ENCODE peak calls at places on chromosomes 16 and 17, in six cellular contexts. W is K562, X is SK-N-SH, R is HCT116, H is GM12878, L is H1. S is an unnamed sample.

GRCh38 chr16:21703589-21704174 is 39.9 kb downstream of the OTOA start:
- DNase-seq in W (no peak), X (no peak), R (no peak), H (peak), L (no peak), S (no peak)

GRCh38 chr17:82836823-82837357 is 2.9 kb downstream of the ZNF750 start:
- DNase-seq in W (no peak), X (no peak), R (no peak), H (no peak), L (no peak), S (no peak)

GRCh38 chr17:68593331-68593710 is 7.8 kb downstream of the FAM20A start:
- DNase-seq in W (no peak), X (peak), R (no peak), H (no peak), L (no peak), S (no peak)

GRCh38 chr17:12022310-12022709 is 1.6 kb downstream of the MAP2K4 start:
- DNase-seq in W (no peak), X (peak), R (no peak), H (no peak), L (no peak), S (no peak)

GRCh38 chr17:35312790-35313711 is 60.4 kb downstream of the SLFN11 start:
- DNase-seq in W (peak), X (peak), R (peak), H (peak), L (no peak), S (peak)

GRCh38 chr17:45186955-45187354 is 25.3 kb downstream of the HEXIM2 start:
- DNase-seq in W (no peak), X (no peak), R (no peak), H (no peak), L (no peak), S (no peak)

GRCh38 chr17:38455288-38455915 is 27.1 kb downstream of the ARHGAP23 start:
- DNase-seq in W (no peak), X (peak), R (no peak), H (no peak), L (no peak), S (no peak)

GRCh38 chr17:81417049-81417878 is 22.0 kb downstream of the BAHCC1 start:
- DNase-seq in W (no peak), X (no peak), R (no peak), H (no peak), L (no peak), S (no peak)

GRCh38 chr17:19672009-19672837 is 23.7 kb downstream of the ALDH3A2 start:
- DNase-seq in W (no peak), X (no peak), R (no peak), H (no peak), L (no peak), S (no peak)

GRCh38 chr16:72372082-72372615 is 200.2 kb upstream of the PMFBP1 start:
- DNase-seq in W (no peak), X (no peak), R (no peak), H (no peak), L (no peak), S (no peak)

GRCh38 chr16:75096730-75097129 is 19.9 kb downstream of the LDHD start:
- DNase-seq in W (no peak), X (peak), R (peak), H (no peak), L (peak), S (peak)

GRCh38 chr17:40422990-40423611 is 5.4 kb upstream of the TOP2A start:
- DNase-seq in W (peak), X (no peak), R (peak), H (no peak), L (no peak), S (peak)

GRCh38 chr17:75755205-75755901 is 9.6 kb downstream of the GALK1 start:
- DNase-seq in W (no peak), X (peak), R (no peak), H (no peak), L (no peak), S (no peak)

GRCh38 chr16:72247821-72248253 is 75.9 kb upstream of the PMFBP1 start:
- DNase-seq in W (no peak), X (no peak), R (no peak), H (no peak), L (no peak), S (no peak)

GRCh38 chr17:60391419-60392041 is 403 bp downstream of the USP32 start:
- DNase-seq in W (no peak), X (no peak), R (no peak), H (no peak), L (peak), S (no peak)

GRCh38 chr17:50356418-50356817 is 10.5 kb downstream of the XYLT2 start:
- DNase-seq in W (no peak), X (no peak), R (no peak), H (no peak), L (no peak), S (no peak)

GRCh38 chr16:87384162-87384999 is 805 bp upstream of the FBXO31 start:
- DNase-seq in W (no peak), X (peak), R (no peak), H (no peak), L (no peak), S (no peak)

GRCh38 chr16:30927789-30928378 is 4.5 kb downstream of the FBXL19 start:
- DNase-seq in W (peak), X (peak), R (peak), H (peak), L (peak), S (peak)

GRCh38 chr16:66270333-66270927 is 96.1 kb upstream of the CDH5 start:
- DNase-seq in W (peak), X (peak), R (peak), H (no peak), L (peak), S (peak)

GRCh38 chr17:57603978-57604377 is 141.1 kb downstream of the CCDC182 start:
- DNase-seq in W (no peak), X (no peak), R (no peak), H (peak), L (no peak), S (no peak)

GRCh38 chr16:49923411-49923810 is 67.5 kb upstream of the ZNF423 start:
- DNase-seq in W (no peak), X (no peak), R (no peak), H (no peak), L (no peak), S (no peak)

GRCh38 chr17:44278006-44278405 is 10.1 kb upstream of the SLC4A1 start:
- DNase-seq in W (no peak), X (no peak), R (no peak), H (no peak), L (no peak), S (no peak)

GRCh38 chr16:67392301-67393059 is 818 bp downstream of the TPPP3 start:
- DNase-seq in W (no peak), X (no peak), R (no peak), H (no peak), L (no peak), S (no peak)

GRCh38 chr16:27778171-27778925 is 228.4 kb downstream of the KATNIP start:
- DNase-seq in W (no peak), X (peak), R (no peak), H (no peak), L (no peak), S (no peak)

GRCh38 chr16:81498351-81498750 is 53.7 kb downstream of the CMIP start:
- DNase-seq in W (no peak), X (no peak), R (no peak), H (no peak), L (no peak), S (no peak)

GRCh38 chr16:81480856-81481821 is 36.5 kb downstream of the CMIP start:
- DNase-seq in W (peak), X (peak), R (no peak), H (peak), L (no peak), S (no peak)

GRCh38 chr16:67305216-67306071 is 21.1 kb downstream of the KCTD19 start:
- DNase-seq in W (peak), X (peak), R (no peak), H (no peak), L (no peak), S (no peak)

GRCh38 chr16:29678691-29679267 is at the start of gene QPRT:
- DNase-seq in W (peak), X (peak), R (no peak), H (no peak), L (peak), S (peak)

GRCh38 chr17:57948555-57949420 is 6.4 kb downstream of the CUEDC1 start:
- DNase-seq in W (peak), X (no peak), R (peak), H (no peak), L (no peak), S (peak)

GRCh38 chr17:69042308-69042707 is 18.4 kb downstream of the ABCA9 start:
- DNase-seq in W (no peak), X (no peak), R (no peak), H (no peak), L (no peak), S (no peak)

GRCh38 chr17:67401598-67402504 is 24.8 kb downstream of the PITPNC1 start:
- DNase-seq in W (no peak), X (no peak), R (no peak), H (no peak), L (no peak), S (no peak)

GRCh38 chr17:4250887-4251286 is 12.9 kb downstream of the ANKFY1 start:
- DNase-seq in W (no peak), X (no peak), R (no peak), H (no peak), L (no peak), S (no peak)

GRCh38 chr17:64007838-64008282 is 9.7 kb downstream of the PRR29 start:
- DNase-seq in W (no peak), X (no peak), R (no peak), H (no peak), L (no peak), S (no peak)

GRCh38 chr16:3243882-3244281 is 8.9 kb upstream of the ZNF200 start:
- DNase-seq in W (no peak), X (no peak), R (no peak), H (no peak), L (no peak), S (no peak)

GRCh38 chr16:13997933-13998332 is 73.2 kb upstream of the MRTFB start:
- DNase-seq in W (no peak), X (no peak), R (no peak), H (peak), L (no peak), S (no peak)

GRCh38 chr16:77696149-77696548 is 26.2 kb upstream of the NUDT7 start:
- DNase-seq in W (peak), X (no peak), R (no peak), H (no peak), L (no peak), S (no peak)

GRCh38 chr16:52929478-52929877 is 123.2 kb downstream of the CHD9NB start:
- DNase-seq in W (no peak), X (peak), R (no peak), H (no peak), L (no peak), S (no peak)

GRCh38 chr16:3727806-3728381 is 10.6 kb upstream of the TRAP1 start:
- DNase-seq in W (no peak), X (peak), R (no peak), H (no peak), L (no peak), S (no peak)

GRCh38 chr16:58511933-58512815 is 3.1 kb upstream of the SETD6 start:
- DNase-seq in W (peak), X (peak), R (no peak), H (no peak), L (peak), S (no peak)
- TF ChIP-seq JUND in W (no peak), X (no peak), R (no peak), H (no peak), L (no peak), S (no peak)

GRCh38 chr16:56263711-56264608 is 72.7 kb downstream of the GNAO1 start:
- DNase-seq in W (peak), X (peak), R (no peak), H (no peak), L (no peak), S (no peak)
- TF ChIP-seq JUND in W (no peak), X (no peak), R (no peak), H (no peak), L (no peak), S (no peak)

GRCh38 chr16:89172171-89172900 is 788 bp downstream of the CDH15 start:
- DNase-seq in W (no peak), X (no peak), R (no peak), H (no peak), L (no peak), S (no peak)
- TF ChIP-seq JUND in W (no peak), X (no peak), R (no peak), H (no peak), L (no peak), S (no peak)

GRCh38 chr16:85396879-85397871 is 215.9 kb upstream of the GSE1 start:
- DNase-seq in W (peak), X (no peak), R (no peak), H (no peak), L (no peak), S (no peak)

GRCh38 chr16:85395207-85395912 is 217.8 kb upstream of the GSE1 start:
- DNase-seq in W (peak), X (peak), R (peak), H (peak), L (no peak), S (peak)

GRCh38 chr16:85398050-85398451 is 215.1 kb upstream of the GSE1 start:
- DNase-seq in W (no peak), X (no peak), R (no peak), H (no peak), L (no peak), S (no peak)

GRCh38 chr16:85394511-85395206 is 218.5 kb upstream of the GSE1 start:
- DNase-seq in W (no peak), X (no peak), R (no peak), H (no peak), L (no peak), S (no peak)

DNA sequence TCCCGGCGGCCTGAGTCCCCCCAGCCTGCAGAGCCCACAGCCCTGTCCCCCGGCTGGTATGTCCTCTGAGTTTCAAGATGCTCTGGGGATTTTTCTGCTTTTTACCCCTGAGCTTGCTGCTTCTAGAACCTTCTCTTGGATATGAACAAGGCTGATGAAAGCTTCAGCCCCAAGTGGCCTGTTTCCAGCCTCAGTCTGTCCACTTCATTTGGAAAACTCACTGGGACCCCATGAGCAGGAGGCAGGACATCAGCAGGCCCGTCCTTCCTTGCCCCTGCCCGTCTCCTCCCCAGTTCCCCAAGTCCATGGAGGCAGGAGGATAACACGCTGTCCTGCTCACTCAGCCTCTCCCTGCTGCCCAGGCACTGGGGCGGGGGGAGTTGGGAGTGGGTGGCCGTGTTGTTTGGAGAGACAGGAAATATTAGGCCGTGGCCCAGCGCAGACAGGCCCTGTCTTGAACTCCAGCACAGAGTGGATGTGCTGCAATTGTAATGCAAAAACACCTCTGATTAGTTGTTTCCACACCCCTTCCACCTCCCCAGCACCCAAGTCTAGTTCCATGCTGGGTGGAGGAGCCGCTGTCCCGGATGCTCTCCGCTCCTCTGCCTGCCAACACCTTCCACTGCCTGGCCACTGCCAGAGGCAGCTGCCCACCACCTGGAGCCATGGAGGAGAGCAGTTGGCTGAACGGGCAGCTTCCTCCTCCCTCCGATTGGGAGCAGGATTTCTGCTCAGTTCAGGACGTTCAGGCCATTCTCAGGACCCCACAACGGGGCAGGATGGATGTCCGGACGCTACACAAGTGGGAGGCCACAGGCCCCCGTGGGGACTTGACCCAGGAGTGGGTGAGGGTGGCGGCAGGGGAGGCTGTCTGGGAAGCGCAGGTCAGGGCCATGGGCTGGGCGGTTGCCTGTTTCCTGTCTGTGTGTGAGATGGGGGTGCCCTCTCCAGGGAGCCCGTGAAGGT is 216.9 kb upstream of the GSE1 start:
- DNase-seq in W (no peak), X (peak), R (no peak), H (no peak), L (no peak), S (no peak)
- TF ChIP-seq JUND in W (no peak), X (no peak), R (no peak), H (no peak), L (no peak), S (no peak)

GRCh38 chr17:78793415-78793814 is 11.3 kb upstream of the CYTH1 start:
- DNase-seq in W (no peak), X (no peak), R (no peak), H (no peak), L (no peak), S (no peak)

GRCh38 chr17:78793968-78794367 is 11.9 kb upstream of the CYTH1 start:
- DNase-seq in W (no peak), X (no peak), R (no peak), H (no peak), L (no peak), S (no peak)

GRCh38 chr17:78790552-78790951 is 8.5 kb upstream of the CYTH1 start:
- DNase-seq in W (no peak), X (no peak), R (no peak), H (no peak), L (no peak), S (no peak)

GRCh38 chr17:78794399-78794798 is 12.3 kb upstream of the CYTH1 start:
- DNase-seq in W (no peak), X (no peak), R (no peak), H (no peak), L (no peak), S (no peak)

GRCh38 chr17:78791840-78792709 is 10.0 kb upstream of the CYTH1 start:
- DNase-seq in W (no peak), X (peak), R (no peak), H (no peak), L (no peak), S (no peak)
- TF ChIP-seq JUND in W (no peak), X (no peak), R (no peak), H (no peak), L (no peak), S (no peak)

S was measured in T47D.